ENCODE peak calls at places on chromosomes 5 and 9, in seven cellular contexts. W is fibroblast of the aortic adventitia; Z is sciatic nerve; E is left lung; R is activated CD8-positive, alpha-beta T cell treated with anti-CD3 and anti-CD28 coated beads for 36 hours; Q is activated CD4-positive, alpha-beta T cell treated with anti-CD3 and anti-CD28 coated beads, Interleukin-2, amount 50 U/mL, for 1 hour; H is caudate nucleus. U is an unnamed sample.

GRCh38 chr9:124717597-124717996 is 53.5 kb downstream of the NR6A1 start:
- DNase-seq in W (no peak), Z (no peak), E (no peak), R (no peak), Q (no peak), H (no peak), U (no peak)

GRCh38 chr5:127085371-127085770 is 12.1 kb upstream of the C5orf63 start:
- DNase-seq in W (no peak), Z (no peak), E (no peak), R (no peak), Q (no peak), H (no peak), U (no peak)

GRCh38 chr9:127970401-127971313 is 10.1 kb downstream of the EEIG1 start:
- DNase-seq in W (no peak), Z (no peak), E (no peak), R (peak), Q (peak), H (no peak), U (peak)

GRCh38 chr9:97811534-97812246 is 41.3 kb upstream of the FOXE1 start:
- DNase-seq in W (peak), Z (no peak), E (no peak), R (no peak), Q (no peak), H (no peak), U (no peak)

GRCh38 chr5:37086466-37087178 is 162.6 kb downstream of the CPLANE1 start:
- DNase-seq in W (peak), Z (no peak), E (no peak), R (no peak), Q (no peak), H (no peak), U (no peak)

GRCh38 chr9:113426701-113427100 is 16.2 kb downstream of the C9orf43 start:
- DNase-seq in W (no peak), Z (no peak), E (no peak), R (no peak), Q (no peak), H (no peak), U (no peak)

GRCh38 chr9:37566716-37567115 is 9.5 kb downstream of the FBXO10 start:
- DNase-seq in W (no peak), Z (no peak), E (no peak), R (no peak), Q (no peak), H (no peak), U (no peak)

GRCh38 chr5:14063117-14063516 is 80.0 kb upstream of the TRIO start:
- DNase-seq in W (no peak), Z (no peak), E (no peak), R (no peak), Q (no peak), H (no peak), U (no peak)

GRCh38 chr9:110021891-110022290 is 186.1 kb downstream of the C9orf152 start:
- DNase-seq in W (no peak), Z (no peak), E (no peak), R (no peak), Q (no peak), H (no peak), U (no peak)

GRCh38 chr5:56164371-56164770 is 68.8 kb downstream of the ANKRD55 start:
- DNase-seq in W (peak), Z (no peak), E (no peak), R (no peak), Q (no peak), H (peak), U (no peak)

GRCh38 chr5:142115937-142116614 is 7.5 kb downstream of the NDFIP1 start:
- DNase-seq in W (peak), Z (no peak), E (no peak), R (no peak), Q (no peak), H (no peak), U (no peak)

GRCh38 chr9:113309204-113309813 is 6.1 kb upstream of the RNF183 start:
- DNase-seq in W (peak), Z (no peak), E (no peak), R (peak), Q (no peak), H (peak), U (no peak)

GRCh38 chr9:126885089-126885753 is 24.8 kb downstream of the ZBTB34 start:
- DNase-seq in W (no peak), Z (no peak), E (no peak), R (no peak), Q (no peak), H (no peak), U (no peak)

GRCh38 chr9:8823131-8823895 is 1023.7 kb upstream of the DMAC1 start:
- DNase-seq in W (no peak), Z (no peak), E (no peak), R (no peak), Q (no peak), H (no peak), U (no peak)

GRCh38 chr9:124214596-124215550 is 42.9 kb upstream of the NEK6 start:
- DNase-seq in W (no peak), Z (peak), E (no peak), R (no peak), Q (no peak), H (no peak), U (peak)

U was measured in spleen.